ENCODE peak calls at places on chromosomes 11 and 22, in seven cellular contexts. One of them, this sample, is unnamed. For H3K4me1, the result is how much of the 10 kb centered on the place peaks cover.

GRCh38 chr22:40153186-40153585 is 24.5 kb upstream of the TNRC6B start:
- DNase-seq in ovary: no peak
- DNase-seq in pancreas: no peak
- DNase-seq in prostate gland: no peak
- DNase-seq in kidney: no peak
- DNase-seq in colonic mucosa: no peak
- DNase-seq in heart right ventricle: no peak
- DNase-seq in this sample: no peak

GRCh38 chr11:71388637-71389235 is 59.5 kb downstream of the DHCR7 start:
- DNase-seq in ovary: no peak
- DNase-seq in pancreas: no peak
- DNase-seq in prostate gland: no peak
- DNase-seq in kidney: no peak
- DNase-seq in colonic mucosa: no peak
- DNase-seq in heart right ventricle: no peak
- DNase-seq in this sample: no peak

GRCh38 chr22:50182176-50183081 is 3.3 kb upstream of the TRABD start:
- DNase-seq in ovary: peak
- DNase-seq in pancreas: peak
- DNase-seq in prostate gland: peak
- DNase-seq in kidney: peak
- DNase-seq in colonic mucosa: peak
- DNase-seq in heart right ventricle: no peak
- DNase-seq in this sample: no peak

GRCh38 chr11:134505125-134505524 is 93.1 kb upstream of the B3GAT1 start:
- DNase-seq in ovary: no peak
- DNase-seq in pancreas: no peak
- DNase-seq in prostate gland: no peak
- DNase-seq in kidney: no peak
- DNase-seq in colonic mucosa: no peak
- DNase-seq in heart right ventricle: no peak
- DNase-seq in this sample: no peak

GRCh38 chr11:44939673-44940072 is 11.0 kb downstream of the TP53I11 start:
- DNase-seq in ovary: no peak
- DNase-seq in pancreas: no peak
- DNase-seq in prostate gland: no peak
- DNase-seq in kidney: no peak
- DNase-seq in colonic mucosa: no peak
- DNase-seq in heart right ventricle: peak
- DNase-seq in this sample: no peak

GRCh38 chr11:126991596-126991995 is 9.0 kb downstream of the KIRREL3 start:
- DNase-seq in ovary: no peak
- DNase-seq in pancreas: no peak
- DNase-seq in prostate gland: no peak
- DNase-seq in kidney: no peak
- DNase-seq in colonic mucosa: no peak
- DNase-seq in heart right ventricle: no peak
- DNase-seq in this sample: no peak

GRCh38 chr11:5600374-5600851 is 4.0 kb downstream of the TRIM6 start:
- DNase-seq in ovary: peak
- DNase-seq in pancreas: peak
- DNase-seq in prostate gland: peak
- DNase-seq in kidney: peak
- DNase-seq in colonic mucosa: peak
- DNase-seq in heart right ventricle: peak
- DNase-seq in this sample: peak

GRCh38 chr11:35257287-35257686 is 118.3 kb downstream of the CD44 start:
- DNase-seq in ovary: no peak
- DNase-seq in pancreas: no peak
- DNase-seq in prostate gland: no peak
- DNase-seq in kidney: no peak
- DNase-seq in colonic mucosa: no peak
- DNase-seq in heart right ventricle: no peak
- DNase-seq in this sample: no peak

GRCh38 chr11:15826826-15827225 is 529.5 kb downstream of the SOX6 start:
- DNase-seq in ovary: peak
- DNase-seq in pancreas: peak
- DNase-seq in prostate gland: no peak
- DNase-seq in kidney: no peak
- DNase-seq in colonic mucosa: peak
- DNase-seq in heart right ventricle: peak
- DNase-seq in this sample: peak

GRCh38 chr11:98616256-98616655 is 404.5 kb upstream of the CNTN5 start:
- DNase-seq in ovary: no peak
- DNase-seq in pancreas: no peak
- DNase-seq in prostate gland: no peak
- DNase-seq in kidney: no peak
- DNase-seq in colonic mucosa: no peak
- DNase-seq in heart right ventricle: no peak
- DNase-seq in this sample: no peak

GRCh38 chr22:48760481-48761238 is 1067.0 kb downstream of the BRD1 start:
- DNase-seq in ovary: peak
- DNase-seq in pancreas: peak
- DNase-seq in prostate gland: no peak
- DNase-seq in kidney: no peak
- DNase-seq in colonic mucosa: peak
- DNase-seq in heart right ventricle: no peak
- DNase-seq in this sample: no peak

GRCh38 chr11:26805001-26805400 is 83.1 kb upstream of the SLC5A12 start:
- DNase-seq in ovary: no peak
- DNase-seq in pancreas: no peak
- DNase-seq in prostate gland: no peak
- DNase-seq in kidney: no peak
- DNase-seq in colonic mucosa: no peak
- DNase-seq in heart right ventricle: no peak
- DNase-seq in this sample: peak

GRCh38 chr22:30575011-30575671 is 676 bp upstream of the GAL3ST1 start:
- DNase-seq in ovary: peak
- DNase-seq in pancreas: peak
- DNase-seq in prostate gland: no peak
- DNase-seq in kidney: no peak
- DNase-seq in colonic mucosa: peak
- DNase-seq in heart right ventricle: peak
- DNase-seq in this sample: no peak

GRCh38 chr11:111938687-111939160 is 1.6 kb downstream of the DIXDC1 start:
- DNase-seq in ovary: no peak
- DNase-seq in pancreas: no peak
- DNase-seq in prostate gland: no peak
- DNase-seq in kidney: no peak
- DNase-seq in colonic mucosa: no peak
- DNase-seq in heart right ventricle: no peak
- DNase-seq in this sample: no peak

GRCh38 chr11:102727890-102728289 is 3.1 kb upstream of the MMP8 start:
- DNase-seq in ovary: no peak
- DNase-seq in pancreas: no peak
- DNase-seq in prostate gland: no peak
- DNase-seq in kidney: no peak
- DNase-seq in colonic mucosa: no peak
- DNase-seq in heart right ventricle: no peak
- DNase-seq in this sample: no peak

GRCh38 chr11:14417186-14417585 is 58.2 kb upstream of the RRAS2 start:
- DNase-seq in ovary: no peak
- DNase-seq in pancreas: no peak
- DNase-seq in prostate gland: no peak
- DNase-seq in kidney: no peak
- DNase-seq in colonic mucosa: no peak
- DNase-seq in heart right ventricle: no peak
- DNase-seq in this sample: no peak

GRCh38 chr11:14417975-14418374 is 59.0 kb upstream of the RRAS2 start:
- DNase-seq in ovary: no peak
- DNase-seq in pancreas: no peak
- DNase-seq in prostate gland: no peak
- DNase-seq in kidney: no peak
- DNase-seq in colonic mucosa: no peak
- DNase-seq in heart right ventricle: no peak
- DNase-seq in this sample: no peak

GRCh38 chr11:14413307-14414072 is 54.5 kb upstream of the RRAS2 start:
- DNase-seq in ovary: peak
- DNase-seq in pancreas: no peak
- DNase-seq in prostate gland: no peak
- DNase-seq in kidney: no peak
- DNase-seq in colonic mucosa: no peak
- DNase-seq in heart right ventricle: no peak
- DNase-seq in this sample: peak

GRCh38 chr11:14411818-14412217 is 52.8 kb upstream of the RRAS2 start:
- DNase-seq in ovary: no peak
- DNase-seq in pancreas: no peak
- DNase-seq in prostate gland: no peak
- DNase-seq in kidney: no peak
- DNase-seq in colonic mucosa: peak
- DNase-seq in heart right ventricle: no peak
- DNase-seq in this sample: no peak

GRCh38 chr11:14414470-14415461 is 55.8 kb upstream of the RRAS2 start:
- DNase-seq in ovary: no peak
- DNase-seq in pancreas: no peak
- DNase-seq in prostate gland: no peak
- DNase-seq in kidney: no peak
- DNase-seq in colonic mucosa: no peak
- DNase-seq in heart right ventricle: no peak
- DNase-seq in this sample: no peak
- H3K4me1 ChIP-seq in ovary: under half
- H3K4me1 ChIP-seq in pancreas: under half
- H3K4me1 ChIP-seq in prostate gland: under half
- H3K4me1 ChIP-seq in kidney: under half
- H3K4me1 ChIP-seq in colonic mucosa: under half
- H3K4me1 ChIP-seq in heart right ventricle: under half
- H3K4me1 ChIP-seq in this sample: under half

GRCh38 chr11:2445948-2446551 is 1.2 kb downstream of the KCNQ1 start:
- DNase-seq in ovary: no peak
- DNase-seq in pancreas: peak
- DNase-seq in prostate gland: no peak
- DNase-seq in kidney: peak
- DNase-seq in colonic mucosa: peak
- DNase-seq in heart right ventricle: no peak
- DNase-seq in this sample: no peak
- H3K4me3 ChIP-seq in ovary: no peak
- H3K4me3 ChIP-seq in pancreas: peak
- H3K4me3 ChIP-seq in prostate gland: peak
- H3K4me3 ChIP-seq in kidney: peak
- H3K4me3 ChIP-seq in colonic mucosa: peak
- H3K4me3 ChIP-seq in heart right ventricle: peak
- H3K4me3 ChIP-seq in this sample: no peak

GRCh38 chr11:130390071-130390758 is 38.2 kb downstream of the ADAMTS8 start:
- DNase-seq in ovary: no peak
- DNase-seq in pancreas: no peak
- DNase-seq in prostate gland: no peak
- DNase-seq in kidney: no peak
- DNase-seq in colonic mucosa: no peak
- DNase-seq in heart right ventricle: no peak
- DNase-seq in this sample: no peak

GRCh38 chr11:130389315-130389935 is 39.0 kb downstream of the ADAMTS8 start:
- DNase-seq in ovary: peak
- DNase-seq in pancreas: no peak
- DNase-seq in prostate gland: no peak
- DNase-seq in kidney: no peak
- DNase-seq in colonic mucosa: peak
- DNase-seq in heart right ventricle: peak
- DNase-seq in this sample: no peak

GRCh38 chr11:130391692-130392091 is 36.7 kb downstream of the ADAMTS8 start:
- DNase-seq in ovary: no peak
- DNase-seq in pancreas: no peak
- DNase-seq in prostate gland: no peak
- DNase-seq in kidney: no peak
- DNase-seq in colonic mucosa: no peak
- DNase-seq in heart right ventricle: no peak
- DNase-seq in this sample: no peak

GRCh38 chr11:130383363-130384168 is 44.8 kb downstream of the ADAMTS8 start:
- DNase-seq in ovary: no peak
- DNase-seq in pancreas: no peak
- DNase-seq in prostate gland: no peak
- DNase-seq in kidney: no peak
- DNase-seq in colonic mucosa: no peak
- DNase-seq in heart right ventricle: no peak
- DNase-seq in this sample: no peak

GRCh38 chr11:130388607-130389205 is 39.7 kb downstream of the ADAMTS8 start:
- DNase-seq in ovary: no peak
- DNase-seq in pancreas: no peak
- DNase-seq in prostate gland: no peak
- DNase-seq in kidney: no peak
- DNase-seq in colonic mucosa: no peak
- DNase-seq in heart right ventricle: no peak
- DNase-seq in this sample: no peak
- H3K27ac ChIP-seq in ovary: no peak
- H3K27ac ChIP-seq in pancreas: no peak
- H3K27ac ChIP-seq in prostate gland: no peak
- H3K27ac ChIP-seq in kidney: no peak
- H3K27ac ChIP-seq in colonic mucosa: no peak
- H3K27ac ChIP-seq in heart right ventricle: peak
- H3K27ac ChIP-seq in this sample: no peak

GRCh38 chr11:128727320-128727719 is 33.4 kb downstream of the FLI1 start:
- DNase-seq in ovary: no peak
- DNase-seq in pancreas: no peak
- DNase-seq in prostate gland: no peak
- DNase-seq in kidney: no peak
- DNase-seq in colonic mucosa: no peak
- DNase-seq in heart right ventricle: no peak
- DNase-seq in this sample: no peak

GRCh38 chr11:128724891-128725611 is 31.2 kb downstream of the FLI1 start:
- DNase-seq in ovary: no peak
- DNase-seq in pancreas: no peak
- DNase-seq in prostate gland: no peak
- DNase-seq in kidney: no peak
- DNase-seq in colonic mucosa: no peak
- DNase-seq in heart right ventricle: no peak
- DNase-seq in this sample: no peak

GRCh38 chr11:128727811-128728431 is 34.0 kb downstream of the FLI1 start:
- DNase-seq in ovary: no peak
- DNase-seq in pancreas: no peak
- DNase-seq in prostate gland: no peak
- DNase-seq in kidney: no peak
- DNase-seq in colonic mucosa: no peak
- DNase-seq in heart right ventricle: no peak
- DNase-seq in this sample: no peak

GRCh38 chr11:128725630-128726461 is 32.0 kb downstream of the FLI1 start:
- DNase-seq in ovary: no peak
- DNase-seq in pancreas: no peak
- DNase-seq in prostate gland: no peak
- DNase-seq in kidney: no peak
- DNase-seq in colonic mucosa: no peak
- DNase-seq in heart right ventricle: no peak
- DNase-seq in this sample: no peak

DNA sequence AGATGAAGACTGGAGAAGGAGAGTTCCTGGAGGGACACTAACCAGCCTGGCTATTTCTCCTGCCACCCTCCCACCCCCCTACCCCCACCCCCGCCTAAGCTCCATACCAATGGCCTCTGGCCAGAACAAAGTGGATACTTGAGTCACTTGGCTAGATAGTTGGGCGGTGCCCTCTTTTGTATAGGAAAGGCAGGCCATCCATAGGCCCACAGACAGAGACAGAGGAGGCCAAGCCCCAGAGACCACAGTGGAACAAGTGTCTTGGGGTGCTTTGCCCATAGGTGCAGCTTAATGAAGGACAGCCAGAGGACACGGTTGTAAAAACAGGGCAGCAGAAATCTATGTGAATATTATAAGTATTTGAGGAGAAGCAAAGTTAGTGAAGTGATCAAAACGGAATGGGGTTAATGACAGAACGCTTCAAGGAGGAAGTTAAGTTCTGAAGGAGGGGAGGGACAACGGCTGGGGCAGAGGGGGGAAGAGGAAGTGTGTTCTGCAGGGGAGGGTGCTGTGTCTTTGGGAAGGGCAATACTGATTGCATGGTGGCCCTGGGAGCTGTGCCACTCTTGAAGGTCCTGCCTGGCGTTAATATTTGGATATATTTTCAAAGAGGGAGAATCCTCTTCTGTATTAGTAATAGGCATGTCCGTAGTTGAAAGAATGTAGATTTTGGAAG is 32.7 kb downstream of the FLI1 start:
- DNase-seq in ovary: no peak
- DNase-seq in pancreas: no peak
- DNase-seq in prostate gland: no peak
- DNase-seq in kidney: no peak
- DNase-seq in colonic mucosa: no peak
- DNase-seq in heart right ventricle: no peak
- DNase-seq in this sample: no peak
- H3K4me1 ChIP-seq in ovary: under half
- H3K4me1 ChIP-seq in pancreas: under half
- H3K4me1 ChIP-seq in prostate gland: under half
- H3K4me1 ChIP-seq in kidney: under half
- H3K4me1 ChIP-seq in colonic mucosa: under half
- H3K4me1 ChIP-seq in heart right ventricle: half or more
- H3K4me1 ChIP-seq in this sample: under half